ENCODE peak calls at places on chromosomes 13 and 19, in nine cellular contexts. Z is psoas muscle; X is pancreas; W is A549; O is heart right ventricle; I is neuronal stem cell; K is transverse colon; L is CD4-positive, CD25-positive, alpha-beta regulatory T cell; M is heart left ventricle. C is an unnamed sample.

GRCh38 chr13:38898481-38898880 is 92.2 kb downstream of the STOML3 start:
- DNase-seq in Z (no peak), X (no peak), W (no peak), O (no peak), I (no peak), K (no peak), L (no peak), M (no peak), C (no peak)

GRCh38 chr13:19169991-19170390 is 11.6 kb downstream of the TUBA3C start:
- DNase-seq in Z (no peak), X (peak; percentile 20), W (no peak), O (no peak), I (no peak), K (no peak), L (no peak), M (no peak), C (no peak)

GRCh38 chr19:1672038-1672768 is 19.8 kb upstream of the TCF3 start:
- DNase-seq in Z (no peak), X (no peak), W (peak; percentile 31), O (peak; percentile 50), I (no peak), K (peak; percentile 45), L (peak; percentile 55), M (no peak), C (no peak)

GRCh38 chr19:1307320-1307719 is 21.6 kb downstream of the EFNA2 start:
- DNase-seq in Z (no peak), X (peak; percentile 39), W (no peak), O (no peak), I (no peak), K (no peak), L (no peak), M (no peak), C (no peak)

GRCh38 chr13:43767351-43767901 is 19.3 kb downstream of the ENOX1 start:
- DNase-seq in Z (peak; percentile 22), X (no peak), W (no peak), O (peak; percentile 21), I (no peak), K (no peak), L (no peak), M (peak; percentile 38), C (no peak)

GRCh38 chr13:98945863-98946605 is 31.8 kb downstream of the DOCK9 start:
- DNase-seq in Z (no peak), X (no peak), W (no peak), O (no peak), I (no peak), K (no peak), L (no peak), M (no peak), C (no peak)

GRCh38 chr13:40504641-40505040 is 161.8 kb downstream of the FOXO1 start:
- DNase-seq in Z (no peak), X (no peak), W (no peak), O (no peak), I (no peak), K (no peak), L (no peak), M (no peak), C (no peak)

GRCh38 chr13:20525144-20525600 is 485 bp downstream of the CRYL1 start:
- DNase-seq in Z (peak; percentile 34), X (peak; percentile 81), W (no peak), O (peak; percentile 39), I (peak; percentile 11), K (peak; percentile 57), L (peak; percentile 54), M (peak; percentile 15), C (peak; percentile 35)

GRCh38 chr13:36088001-36088400 is 43.2 kb downstream of the DCLK1 start:
- DNase-seq in Z (no peak), X (no peak), W (no peak), O (no peak), I (no peak), K (no peak), L (no peak), M (no peak), C (no peak)

GRCh38 chr19:916645-917322 is 349 bp upstream of the KISS1R start:
- DNase-seq in Z (no peak), X (no peak), W (no peak), O (no peak), I (no peak), K (no peak), L (no peak), M (no peak), C (no peak)

GRCh38 chr13:40648841-40649240 is 17.6 kb downstream of the FOXO1 start:
- DNase-seq in Z (no peak), X (no peak), W (no peak), O (no peak), I (no peak), K (no peak), L (no peak), M (no peak), C (no peak)

GRCh38 chr19:36113895-36114762 is 546 bp downstream of the POLR2I start:
- DNase-seq in Z (peak; percentile 33), X (no peak), W (peak; percentile 63), O (no peak), I (no peak), K (peak; percentile 32), L (peak; percentile 7), M (peak; percentile 23), C (peak; percentile 45)

GRCh38 chr13:31052478-31052877 is 109.2 kb downstream of the HSPH1 start:
- DNase-seq in Z (no peak), X (no peak), W (no peak), O (no peak), I (no peak), K (no peak), L (no peak), M (no peak), C (no peak)

GRCh38 chr19:30060872-30061556 is 119.0 kb downstream of the URI1 start:
- DNase-seq in Z (no peak), X (no peak), W (no peak), O (no peak), I (no peak), K (no peak), L (no peak), M (no peak), C (no peak)

GRCh38 chr19:30063184-30064020 is 121.4 kb downstream of the URI1 start:
- DNase-seq in Z (no peak), X (no peak), W (no peak), O (no peak), I (no peak), K (no peak), L (no peak), M (no peak), C (no peak)

GRCh38 chr19:30064021-30064699 is 122.1 kb downstream of the URI1 start:
- DNase-seq in Z (no peak), X (no peak), W (no peak), O (no peak), I (no peak), K (peak; percentile 4), L (no peak), M (no peak), C (no peak)

GRCh38 chr19:30061557-30062330 is 119.7 kb downstream of the URI1 start:
- DNase-seq in Z (no peak), X (no peak), W (no peak), O (no peak), I (no peak), K (no peak), L (no peak), M (no peak), C (no peak)

GRCh38 chr19:30062331-30063183 is 120.5 kb downstream of the URI1 start:
- DNase-seq in Z (no peak), X (no peak), W (no peak), O (no peak), I (no peak), K (no peak), L (no peak), M (no peak), C (no peak)
- H3K27ac ChIP-seq in Z (no peak overlapping the region), X (no peak overlapping the region), W (no peak overlapping the region), O (no peak overlapping the region), I (no peak overlapping the region), K (no peak overlapping the region), L (no peak overlapping the region), M (no peak overlapping the region), C (no peak overlapping the region)

DNA sequence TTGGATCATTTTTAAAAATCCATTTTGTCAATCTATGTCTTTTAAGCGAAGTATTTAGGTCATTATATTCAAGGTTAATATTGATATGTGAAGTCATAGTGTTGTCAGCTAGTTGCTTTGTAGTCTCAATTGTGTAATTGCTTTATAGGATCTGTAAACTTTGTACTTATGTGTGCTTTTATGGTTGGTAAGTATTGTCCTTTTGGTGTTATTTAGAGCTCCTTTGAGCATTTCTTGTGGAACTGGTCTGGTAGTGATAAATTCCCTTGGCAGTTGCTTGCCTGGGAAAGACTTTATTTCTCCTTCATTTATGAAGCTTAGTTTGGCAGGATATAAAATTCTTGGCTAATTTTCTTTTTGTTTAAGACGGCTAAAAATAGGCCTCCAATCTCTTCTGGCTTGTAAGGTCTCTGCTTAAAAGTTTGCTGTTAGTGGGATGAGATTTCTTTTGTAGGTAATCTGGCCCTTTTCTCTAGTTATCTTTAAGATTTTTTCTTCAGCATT is 368.8 kb downstream of the SPRY2 start:
- DNase-seq in Z (no peak), X (no peak), W (no peak), O (no peak), I (no peak), K (no peak), L (no peak), M (no peak), C (no peak)
- H3K27ac ChIP-seq in Z (no peak overlapping the region), X (no peak overlapping the region), W (no peak overlapping the region), O (no peak overlapping the region), I (no peak overlapping the region), K (no peak overlapping the region), L (no peak overlapping the region), M (no peak overlapping the region), C (no peak overlapping the region)

DNA sequence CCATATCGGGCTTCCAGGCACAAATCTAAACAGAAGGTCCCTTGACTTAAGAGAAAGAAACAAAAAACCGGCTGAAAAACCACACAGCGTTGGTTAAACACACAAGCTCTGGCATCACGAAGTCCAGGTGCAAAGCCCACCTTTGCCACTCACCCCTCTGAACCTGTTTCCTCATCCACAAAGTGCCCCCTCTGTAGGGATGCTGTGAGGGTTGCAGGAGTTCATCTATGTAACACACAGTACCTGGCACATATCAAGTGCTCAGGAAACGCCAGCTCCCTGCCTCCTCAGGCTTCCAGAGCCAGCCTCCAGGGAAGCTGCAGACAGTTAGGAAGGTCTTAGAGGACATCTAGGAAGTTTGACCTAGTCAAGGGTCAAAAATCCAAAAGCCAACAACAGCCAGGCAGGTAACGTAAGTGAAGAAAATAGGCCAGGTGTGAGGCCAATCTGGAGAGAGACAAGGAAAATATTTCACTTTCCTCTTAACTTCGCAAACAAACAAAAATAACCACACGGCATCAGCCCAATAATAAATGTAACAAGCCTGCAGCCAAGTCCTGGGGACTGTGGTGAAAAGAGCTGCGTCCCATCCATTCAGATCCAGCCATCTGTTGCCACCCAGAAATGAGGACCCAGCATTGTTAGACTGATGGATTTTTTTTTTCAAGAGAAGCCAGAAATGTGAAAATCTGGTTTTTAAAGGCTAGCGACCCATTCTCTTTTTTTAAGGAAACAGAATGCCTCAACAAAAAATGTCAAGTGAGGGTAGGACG is 10.0 kb downstream of the KDELR1 start:
- DNase-seq in Z (no peak), X (no peak), W (no peak), O (no peak), I (no peak), K (no peak), L (no peak), M (no peak), C (no peak)
- H3K27ac ChIP-seq in Z (no peak overlapping the region), X (no peak overlapping the region), W (no peak overlapping the region), O (no peak overlapping the region), I (no peak overlapping the region), K (no peak overlapping the region), L (no peak overlapping the region), M (no peak overlapping the region), C (no peak overlapping the region)

DNA sequence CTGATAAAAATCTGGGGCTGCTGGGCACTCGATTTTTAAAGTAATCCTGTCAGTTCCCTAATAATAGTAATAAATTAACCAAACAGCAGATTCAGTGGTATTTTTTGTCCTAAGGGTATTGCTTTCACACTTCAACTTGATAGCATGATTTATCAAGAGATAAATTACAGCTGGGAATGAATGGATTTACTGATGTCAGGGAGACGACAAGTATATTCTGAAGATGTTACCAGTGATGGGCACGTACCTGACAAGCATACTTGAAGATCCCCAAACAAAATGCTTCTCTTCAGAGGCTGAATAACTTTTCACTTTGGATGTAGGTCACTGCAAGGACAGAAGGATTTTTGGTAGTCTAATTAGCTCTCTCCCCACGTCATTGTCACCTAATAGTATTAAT is 82.0 kb downstream of the OLFM4 start:
- DNase-seq in Z (no peak), X (no peak), W (no peak), O (no peak), I (no peak), K (no peak), L (no peak), M (no peak), C (no peak)
- H3K27ac ChIP-seq in Z (no peak overlapping the region), X (no peak overlapping the region), W (no peak overlapping the region), O (no peak overlapping the region), I (no peak overlapping the region), K (no peak overlapping the region), L (no peak overlapping the region), M (no peak overlapping the region), C (no peak overlapping the region)